ENCODE peak calls at places on chromosomes 13 and 19, in seven cellular contexts. J is lung; A is HCT116; V is aorta; T is CD8-positive, alpha-beta memory T cell; O is neural progenitor cell; D is heart right ventricle. E is an unnamed sample.

GRCh38 chr19:13428352-13428751 is 77.9 kb downstream of the CACNA1A start:
- DNase-seq in J (no peak), A (peak; percentile 28), V (no peak), T (no peak), O (no peak), D (no peak), E (no peak)

GRCh38 chr13:101019126-101019525 is 344.5 kb upstream of the TMTC4 start:
- DNase-seq in J (no peak), A (no peak), V (no peak), T (no peak), O (no peak), D (no peak), E (no peak)

GRCh38 chr13:85148009-85148408 is 651.2 kb downstream of the SLITRK6 start:
- DNase-seq in J (no peak), A (no peak), V (no peak), T (no peak), O (peak; percentile 87), D (no peak), E (no peak)

GRCh38 chr19:4803736-4804695 is 12.5 kb downstream of the FEM1A start:
- DNase-seq in J (peak; percentile 54), A (peak; percentile 41), V (no peak), T (peak; percentile 44), O (peak; percentile 93), D (peak; percentile 69), E (no peak)

GRCh38 chr19:30365121-30365800 is 6.9 kb upstream of the ZNF536 start:
- DNase-seq in J (no peak), A (no peak), V (no peak), T (no peak), O (no peak), D (no peak), E (no peak)

GRCh38 chr13:76758738-76759137 is 127.5 kb downstream of the KCTD12 start:
- DNase-seq in J (no peak), A (no peak), V (no peak), T (no peak), O (no peak), D (no peak), E (no peak)

GRCh38 chr19:18634612-18635290 is 2.1 kb upstream of the KLHL26 start:
- DNase-seq in J (no peak), A (no peak), V (no peak), T (no peak), O (no peak), D (no peak), E (peak; percentile 39)

GRCh38 chr13:40116008-40116407 is 460.5 kb downstream of the COG6 start:
- DNase-seq in J (no peak), A (peak; percentile 80), V (peak; percentile 56), T (no peak), O (no peak), D (no peak), E (peak; percentile 96)

GRCh38 chr19:7595466-7596133 is at the start of gene CAMSAP3:
- DNase-seq in J (peak; percentile 43), A (no peak), V (no peak), T (no peak), O (peak; percentile 94), D (no peak), E (peak; percentile 70)

GRCh38 chr19:15374796-15375440 is 4.7 kb downstream of the AKAP8 start:
- DNase-seq in J (no peak), A (no peak), V (peak; percentile 77), T (no peak), O (no peak), D (peak; percentile 81), E (no peak)

DNA sequence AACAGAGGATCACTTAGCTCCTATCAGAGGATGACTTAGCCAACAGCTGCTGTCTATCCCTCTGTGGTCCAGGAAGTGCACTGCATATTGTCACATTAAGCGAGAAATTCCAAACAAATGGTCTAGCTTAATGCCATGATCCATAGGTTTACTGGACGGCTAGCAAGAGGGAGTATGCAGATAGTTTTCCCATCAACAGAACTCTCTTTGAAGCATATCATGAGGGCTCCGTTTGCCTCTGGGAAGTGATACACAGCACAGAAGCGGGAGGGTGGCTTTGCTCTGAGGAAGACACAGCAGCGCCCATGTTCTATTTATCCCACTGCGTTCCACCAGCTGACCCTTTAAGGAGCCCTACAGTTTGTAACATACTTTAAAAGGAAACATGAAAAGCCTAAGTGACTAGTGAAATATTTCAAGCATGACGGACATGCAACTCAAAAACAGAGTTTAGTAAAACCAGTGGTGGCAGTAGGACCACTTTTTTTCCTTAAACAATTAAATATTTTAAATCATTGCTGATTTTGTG is 52.7 kb downstream of the COL4A1 start:
- DNase-seq in J (peak; percentile 19), A (no peak), V (no peak), T (no peak), O (no peak), D (no peak), E (no peak)
- H3K4me1 ChIP-seq in J (peaks cover 17% of the 10 kb centered on the region), A (no peaks in the 10 kb centered on the region), V (peaks cover 6% of the 10 kb centered on the region), T (no peaks in the 10 kb centered on the region), O (no peaks in the 10 kb centered on the region), D (peaks cover 71% of the 10 kb centered on the region), E (no peaks in the 10 kb centered on the region)

DNA sequence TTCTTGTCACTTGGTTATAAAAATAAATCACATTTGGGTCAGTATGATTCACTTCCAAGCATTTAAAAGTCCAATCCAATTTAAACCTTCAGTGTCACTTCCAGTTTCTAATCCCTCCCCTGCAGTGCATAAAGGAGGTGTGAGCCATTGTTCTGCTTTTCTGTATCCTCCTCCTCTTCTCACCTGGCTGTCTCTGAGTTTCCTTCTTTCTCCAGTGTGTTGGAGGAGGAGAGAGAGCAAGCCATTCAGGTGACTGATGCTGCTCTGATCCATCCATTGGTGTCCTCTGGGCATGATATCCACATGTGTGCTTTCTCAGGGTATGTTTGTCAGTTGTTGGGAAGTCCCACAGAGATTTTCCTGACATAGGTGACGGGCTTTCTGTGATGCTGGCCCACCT is 1.2 kb downstream of the NUDT15 start:
- DNase-seq in J (no peak), A (no peak), V (no peak), T (no peak), O (peak; percentile 5), D (no peak), E (peak; percentile 25)
- H3K27ac ChIP-seq in J (peak overlapping the region; percentile 55), A (peak overlapping the region; percentile 93), V (no peak overlapping the region), T (no peak overlapping the region), O (no peak overlapping the region), D (no peak overlapping the region), E (peak overlapping the region; percentile 90)

DNA sequence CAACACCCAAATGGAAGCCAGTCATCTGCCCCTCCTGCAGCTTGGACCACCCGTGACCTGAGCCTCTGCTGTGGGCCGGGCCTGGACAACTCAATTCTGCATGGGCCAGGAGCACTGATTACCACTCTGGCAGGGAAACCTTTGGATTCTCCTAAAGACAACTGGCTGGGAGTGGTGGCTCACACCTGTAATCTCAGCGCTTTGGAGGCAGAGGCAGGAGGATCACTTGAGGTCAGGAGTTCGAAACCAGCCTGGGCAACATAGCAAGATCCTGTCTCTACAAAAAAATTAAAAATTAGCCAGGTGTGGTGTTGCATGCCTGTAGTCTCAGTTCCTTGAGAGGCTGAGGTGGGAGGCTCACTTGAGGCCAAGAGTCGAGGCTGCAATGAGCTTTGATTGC is 6.5 kb downstream of the EPS15L1 start:
- DNase-seq in J (no peak), A (no peak), V (no peak), T (no peak), O (no peak), D (no peak), E (no peak)
- H3K4me1 ChIP-seq in J (peaks cover 12% of the 10 kb centered on the region), A (peaks cover 11% of the 10 kb centered on the region), V (no peaks in the 10 kb centered on the region), T (peaks cover 22% of the 10 kb centered on the region), O (peaks cover 4% of the 10 kb centered on the region), D (peaks cover 83% of the 10 kb centered on the region), E (no peaks in the 10 kb centered on the region)

GRCh38 chr19:43956827-43957226 is 5.8 kb downstream of the ZNF221 start:
- DNase-seq in J (no peak), A (no peak), V (no peak), T (no peak), O (no peak), D (no peak), E (no peak)

DNA sequence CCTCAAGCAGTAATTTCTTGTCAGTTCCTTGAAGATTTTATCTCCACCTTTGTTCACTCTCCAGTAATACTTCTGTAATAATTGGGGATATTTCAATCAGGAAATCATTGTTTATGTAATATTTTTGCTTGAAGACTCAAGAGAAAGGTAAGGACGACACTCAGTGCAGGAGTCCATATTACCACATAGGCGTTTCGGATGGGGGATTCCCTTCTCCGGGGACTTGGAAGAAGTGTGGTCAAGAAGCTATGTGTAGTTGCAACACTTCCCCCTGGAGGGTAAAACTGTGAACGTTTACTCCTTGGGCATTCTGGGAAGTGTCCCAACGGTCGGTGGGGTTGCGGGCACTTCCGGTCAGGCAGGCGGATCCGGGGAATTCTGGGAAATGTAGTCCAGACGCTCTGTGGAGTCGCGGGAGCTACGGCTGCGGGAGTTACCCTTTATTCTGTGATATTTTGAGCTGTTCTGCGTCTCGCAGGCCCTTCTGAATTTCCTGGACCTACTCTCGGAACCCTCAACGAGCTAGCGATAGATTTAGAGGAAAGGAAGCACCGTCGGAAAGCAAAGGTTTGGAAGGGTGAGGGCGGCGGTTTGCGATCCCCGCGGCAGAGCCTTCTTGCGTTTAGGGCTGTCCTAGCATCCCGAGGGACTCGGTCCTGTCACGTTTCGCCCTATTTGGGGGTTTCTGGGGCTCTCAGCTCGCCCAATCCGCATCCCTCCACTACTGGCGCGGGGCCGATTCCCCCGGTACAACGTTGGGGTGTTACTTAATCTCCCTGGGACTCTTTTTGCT is at the start of gene ZNF221:
- DNase-seq in J (peak; percentile 92), A (peak; percentile 95), V (peak; percentile 95), T (peak; percentile 21), O (peak; percentile 96), D (peak; percentile 85), E (peak; percentile 94)
- H3K27ac ChIP-seq in J (peak within 1 kb of the TSS; percentile 80), A (peak within 1 kb of the TSS; percentile 56), V (no peak within 1 kb of the TSS), T (peak within 1 kb of the TSS; percentile 34), O (no peak within 1 kb of the TSS), D (peak within 1 kb of the TSS; percentile 82), E (peak within 1 kb of the TSS; percentile 79)

E was measured in small intestine.